ENCODE peak calls at places on chromosomes 13 and 19, in eight cellular contexts. U is activated CD8-positive, alpha-beta memory T cell treated with anti-CD3 and anti-CD28 coated beads for 4 hours; O is DMS 273 treated with DMSO at 0.1 percent for 48 hours; D is T-helper 2 cell; I is neural crest cell; J is cerebellum; M is aorta; Z is activated CD8-positive, alpha-beta T cell treated with anti-CD3 and anti-CD28 coated beads for 36 hours. X is an unnamed sample.
A peak's percentile ranks its signal among the peaks of the same experiment; 100 is the strongest.

GRCh38 chr13:98293103-98293502 is 116.0 kb upstream of the RNF113B start:
- DNase-seq in J (no peak), O (no peak), U (no peak), Z (no peak), M (no peak), D (no peak), I (no peak), X (no peak)

GRCh38 chr13:113970810-113971470 is 2.9 kb downstream of the C13orf46 start:
- DNase-seq in I (no peak), J (no peak), M (peak; percentile 55), O (no peak), U (no peak), D (no peak), Z (no peak), X (peak; percentile 23)

GRCh38 chr19:14672043-14672872 is 2.4 kb downstream of the ADGRE3 start:
- DNase-seq in O (no peak), Z (no peak), M (no peak), J (no peak), U (no peak), D (no peak), I (no peak), X (no peak)

GRCh38 chr13:90968510-90968909 is 379.0 kb upstream of the MIR17HG start:
- DNase-seq in M (no peak), D (no peak), J (no peak), O (no peak), Z (peak; percentile 5), I (peak; percentile 20), U (no peak), X (no peak)

GRCh38 chr19:5622465-5623396 is at the start of the genes SAFB and SAFB2:
- DNase-seq in Z (peak; percentile 99), O (peak; percentile 97), I (peak; percentile 97), U (peak; percentile 99), J (peak; percentile 94), M (peak; percentile 100), D (peak; percentile 99), X (peak; percentile 100)

GRCh38 chr13:75771818-75772217 is 135.7 kb downstream of the LMO7 start:
- DNase-seq in D (no peak), Z (no peak), I (no peak), U (no peak), J (no peak), O (no peak), M (no peak), X (peak; percentile 91)

GRCh38 chr13:43389573-43389972 is 366.2 kb downstream of the DNAJC15 start:
- DNase-seq in O (no peak), I (no peak), J (no peak), M (no peak), Z (no peak), D (no peak), U (no peak), X (peak; percentile 53)

GRCh38 chr19:8030906-8031305 is 21.7 kb upstream of the CCL25 start:
- DNase-seq in I (no peak), O (no peak), U (no peak), J (no peak), D (no peak), M (no peak), Z (no peak), X (no peak)

GRCh38 chr13:83798731-83799130 is 83.5 kb downstream of the SLITRK1 start:
- DNase-seq in D (no peak), O (no peak), I (no peak), J (no peak), U (no peak), Z (no peak), M (no peak), X (peak; percentile 37)

GRCh38 chr13:109586509-109587346 is 199.7 kb downstream of the IRS2 start:
- DNase-seq in O (no peak), U (no peak), J (no peak), I (no peak), D (no peak), Z (no peak), M (no peak), X (no peak)

GRCh38 chr13:100550433-100550832 is 38.2 kb downstream of the GGACT start:
- DNase-seq in J (no peak), D (no peak), Z (no peak), I (peak; percentile 28), O (no peak), M (no peak), U (no peak), X (peak; percentile 15)

GRCh38 chr13:112213467-112214245 is 146.7 kb downstream of the SOX1 start:
- DNase-seq in J (no peak), D (no peak), Z (no peak), U (no peak), I (no peak), O (no peak), M (no peak), X (no peak)

GRCh38 chr19:2303209-2303798 is 4.7 kb downstream of the LINGO3 start:
- DNase-seq in U (no peak), J (no peak), Z (no peak), M (no peak), D (no peak), O (no peak), I (no peak), X (no peak)

GRCh38 chr13:102847272-102848234 is 1.7 kb downstream of the ERCC5 start:
- DNase-seq in J (peak; percentile 47), I (no peak), M (no peak), U (no peak), D (no peak), O (peak; percentile 5), Z (peak; percentile 36), X (peak; percentile 54)

GRCh38 chr13:99429670-99430069 is 71.6 kb upstream of the TM9SF2 start:
- DNase-seq in Z (no peak), D (no peak), U (no peak), J (no peak), M (no peak), O (no peak), I (no peak), X (no peak)

GRCh38 chr19:38019427-38019724 is 112.4 kb downstream of the SIPA1L3 start:
- DNase-seq in Z (no peak), I (no peak), M (no peak), U (no peak), J (no peak), O (no peak), D (no peak), X (no peak)

GRCh38 chr13:75643693-75644092 is 7.6 kb downstream of the LMO7 start:
- DNase-seq in I (no peak), M (no peak), U (no peak), D (no peak), J (no peak), Z (no peak), O (no peak), X (no peak)

GRCh38 chr13:75813323-75813722 is 177.2 kb downstream of the LMO7 start:
- DNase-seq in U (no peak), M (no peak), I (no peak), D (no peak), Z (no peak), O (no peak), J (no peak), X (no peak)

GRCh38 chr19:44731081-44731480 is 17.4 kb upstream of the BCL3 start:
- DNase-seq in U (no peak), M (no peak), J (no peak), O (no peak), D (no peak), I (no peak), Z (no peak), X (no peak)

GRCh38 chr13:70630247-70630646 is 522.0 kb upstream of the KLHL1 start:
- DNase-seq in U (no peak), O (no peak), Z (no peak), M (no peak), D (no peak), J (no peak), I (no peak), X (no peak)

GRCh38 chr13:109496216-109496615 is 290.2 kb downstream of the IRS2 start:
- DNase-seq in M (no peak), D (no peak), O (no peak), U (no peak), Z (no peak), I (no peak), J (no peak), X (no peak)

GRCh38 chr19:42596391-42597071 is 1.8 kb upstream of the CEACAM8 start:
- DNase-seq in Z (peak; percentile 43), O (no peak), M (peak; percentile 62), J (peak; percentile 10), U (no peak), I (peak; percentile 65), D (peak; percentile 11), X (no peak)

GRCh38 chr13:20924758-20925394 is 22.3 kb upstream of the XPO4 start:
- DNase-seq in I (peak; percentile 90), M (peak; percentile 83), D (peak; percentile 55), J (peak; percentile 49), Z (peak; percentile 91), O (peak; percentile 11), U (peak; percentile 38), X (peak; percentile 84)

GRCh38 chr19:4390862-4391693 is 9.3 kb downstream of the SH3GL1 start:
- DNase-seq in D (no peak), M (no peak), O (no peak), J (no peak), U (no peak), I (no peak), Z (no peak), X (no peak)

GRCh38 chr19:3479177-3479818 is 1.0 kb downstream of the SMIM24 start:
- DNase-seq in Z (peak; percentile 84), M (no peak), U (no peak), I (no peak), D (no peak), O (no peak), J (no peak), X (no peak)

X was measured in IMR-90.